ENCODE peak calls at places on chromosomes 12 and 14, in seven cellular contexts. A, O, C, S, B, K and M are unnamed samples.

GRCh38 chr12:88206636-88207035 is 64.5 kb downstream of the TMTC3 start:
- DNase-seq in A (no peak), O (no peak), C (peak; percentile 71), S (no peak), B (no peak), K (no peak), M (no peak)

GRCh38 chr12:110020956-110021355 is 21.7 kb downstream of the ANKRD13A start:
- DNase-seq in A (no peak), O (no peak), C (no peak), S (no peak), B (no peak), K (no peak), M (no peak)

GRCh38 chr12:127619869-127620769 is 646.9 kb upstream of the TMEM132C start:
- DNase-seq in A (no peak), O (no peak), C (no peak), S (no peak), B (no peak), K (no peak), M (no peak)

GRCh38 chr12:96466939-96467751 is 22.2 kb upstream of the CFAP54 start:
- DNase-seq in A (no peak), O (no peak), C (no peak), S (no peak), B (no peak), K (no peak), M (no peak)

GRCh38 chr12:108564724-108565123 is 2.3 kb downstream of the ISCU start:
- DNase-seq in A (no peak), O (no peak), C (no peak), S (no peak), B (no peak), K (peak; percentile 28), M (peak; percentile 80)

GRCh38 chr12:100331871-100332270 is 25.0 kb upstream of the SLC17A8 start:
- DNase-seq in A (no peak), O (no peak), C (peak; percentile 25), S (no peak), B (no peak), K (no peak), M (no peak)

GRCh38 chr12:46303039-46303666 is 34.3 kb upstream of the SLC38A1 start:
- DNase-seq in A (peak; percentile 7), O (peak; percentile 49), C (peak; percentile 60), S (peak; percentile 16), B (peak; percentile 28), K (no peak), M (no peak)

GRCh38 chr12:52243774-52244614 is 11.0 kb downstream of the KRT7 start:
- DNase-seq in A (peak; percentile 56), O (peak; percentile 15), C (peak; percentile 45), S (peak; percentile 6), B (peak; percentile 21), K (no peak), M (no peak)

GRCh38 chr14:81122326-81122725 is 98.4 kb downstream of the GTF2A1 start:
- DNase-seq in A (no peak), O (no peak), C (no peak), S (no peak), B (no peak), K (no peak), M (no peak)

GRCh38 chr14:77183896-77184295 is 2.3 kb downstream of the TMEM63C start:
- DNase-seq in A (peak; percentile 37), O (no peak), C (no peak), S (no peak), B (no peak), K (no peak), M (no peak)

GRCh38 chr12:85968606-85969005 is 94.5 kb downstream of the NTS start:
- DNase-seq in A (no peak), O (no peak), C (no peak), S (no peak), B (no peak), K (no peak), M (no peak)

GRCh38 chr12:106193404-106194215 is 54.2 kb downstream of the CKAP4 start:
- DNase-seq in A (no peak), O (no peak), C (no peak), S (no peak), B (no peak), K (no peak), M (peak; percentile 86)

GRCh38 chr12:53232641-53233538 is 881 bp upstream of the RARG start:
- DNase-seq in A (peak; percentile 50), O (peak; percentile 38), C (peak; percentile 47), S (no peak), B (no peak), K (peak; percentile 76), M (no peak)

GRCh38 chr14:67221248-67221981 is 19.8 kb upstream of the PALS1 start:
- DNase-seq in A (no peak), O (no peak), C (peak; percentile 56), S (no peak), B (no peak), K (no peak), M (no peak)

GRCh38 chr14:105927094-105927475 is 400.7 kb downstream of the TMEM121 start:
- DNase-seq in A (no peak), O (no peak), C (no peak), S (no peak), B (no peak), K (no peak), M (no peak)

GRCh38 chr14:95046711-95047681 is 110.3 kb downstream of the DICER1 start:
- DNase-seq in A (no peak), O (no peak), C (no peak), S (no peak), B (peak; percentile 2), K (peak; percentile 42), M (no peak)

GRCh38 chr12:51997156-51997555 is 9.6 kb upstream of the TAMALIN start:
- DNase-seq in A (no peak), O (no peak), C (no peak), S (no peak), B (no peak), K (no peak), M (no peak)

GRCh38 chr14:51465486-51465885 is 186.2 kb upstream of the FRMD6 start:
- DNase-seq in A (no peak), O (no peak), C (no peak), S (no peak), B (no peak), K (no peak), M (peak; percentile 3)

GRCh38 chr12:23566133-23566532 is 383.3 kb downstream of the SOX5 start:
- DNase-seq in A (no peak), O (no peak), C (no peak), S (no peak), B (no peak), K (no peak), M (no peak)

GRCh38 chr12:116415408-116416108 is 138.1 kb upstream of the MED13L start:
- DNase-seq in A (no peak), O (no peak), C (no peak), S (no peak), B (no peak), K (peak; percentile 72), M (no peak)

GRCh38 chr12:119423285-119423684 is 88.8 kb downstream of the CCDC60 start:
- DNase-seq in A (no peak), O (no peak), C (no peak), S (no peak), B (peak; percentile 41), K (peak; percentile 59), M (no peak)

GRCh38 chr14:103094406-103095209 is at the start of gene EXOC3L4:
- DNase-seq in A (no peak), O (no peak), C (peak; percentile 95), S (no peak), B (no peak), K (no peak), M (no peak)

GRCh38 chr12:80707830-80708534 is 548 bp downstream of the MYF6 start:
- DNase-seq in A (no peak), O (no peak), C (no peak), S (no peak), B (no peak), K (peak; percentile 67), M (no peak)

GRCh38 chr12:98274430-98275130 is 240.8 kb upstream of the TMPO start:
- DNase-seq in A (no peak), O (no peak), C (no peak), S (no peak), B (no peak), K (no peak), M (no peak)

GRCh38 chr14:86015916-86016315 is 486.0 kb downstream of the FLRT2 start:
- DNase-seq in A (no peak), O (no peak), C (no peak), S (no peak), B (no peak), K (no peak), M (no peak)

GRCh38 chr12:102232446-102232845 is 34.8 kb upstream of the PMCH start:
- DNase-seq in A (no peak), O (no peak), C (no peak), S (no peak), B (no peak), K (no peak), M (no peak)

GRCh38 chr12:46558696-46559095 is 186.1 kb upstream of the SLC38A2 start:
- DNase-seq in A (no peak), O (no peak), C (no peak), S (no peak), B (no peak), K (no peak), M (no peak)

GRCh38 chr12:130090564-130090963 is 71.7 kb upstream of the FZD10 start:
- DNase-seq in A (no peak), O (no peak), C (no peak), S (no peak), B (no peak), K (no peak), M (no peak)

GRCh38 chr12:65902504-65902903 is 78.2 kb downstream of the HMGA2 start:
- DNase-seq in A (no peak), O (no peak), C (no peak), S (no peak), B (no peak), K (no peak), M (no peak)

GRCh38 chr12:4817813-4818212 is 91.9 kb upstream of the KCNA1 start:
- DNase-seq in A (no peak), O (no peak), C (no peak), S (no peak), B (no peak), K (no peak), M (no peak)